ENCODE peak calls at places on chromosomes 4 and X, in five cellular contexts. M is osteoblast; D is BE2C; C is naive thymus-derived CD4-positive, alpha-beta T cell; G is HFF-Myc. L is an unnamed sample.
A peak's percentile ranks its signal among the peaks of the same experiment; 100 is the strongest.

GRCh38 chr4:98620087-98620784 is 38.2 kb downstream of the TSPAN5 start:
- DNase-seq in D (no peak), C (no peak), M (no peak), G (no peak), L (no peak)

GRCh38 chr4:8705161-8706145 is 112.9 kb downstream of the CPZ start:
- DNase-seq in C (no peak), M (peak; percentile 53), D (peak; percentile 90), G (no peak), L (peak; percentile 53)

GRCh38 chrX:46788902-46789301 is 30.0 kb upstream of the SLC9A7 start:
- DNase-seq in D (no peak), M (peak; percentile 47), G (no peak), C (no peak), L (peak; percentile 11)

GRCh38 chrX:1477801-1478458 is 25.2 kb upstream of the ASMTL start:
- DNase-seq in D (no peak), M (no peak), G (no peak), C (no peak), L (no peak)

GRCh38 chr4:100288167-100288566 is 97.9 kb upstream of the DDIT4L start:
- DNase-seq in C (no peak), M (no peak), D (no peak), G (no peak), L (no peak)

GRCh38 chrX:44244008-44244407 is 99.5 kb downstream of the EFHC2 start:
- DNase-seq in G (no peak), C (peak; percentile 41), M (no peak), D (no peak), L (no peak)

GRCh38 chr4:20433101-20433705 is 181.5 kb downstream of the SLIT2 start:
- DNase-seq in G (no peak), M (no peak), D (no peak), C (no peak), L (no peak)

GRCh38 chr4:184153781-184154542 is 63.7 kb downstream of the ENPP6 start:
- DNase-seq in M (no peak), C (no peak), D (no peak), G (no peak), L (no peak)

GRCh38 chrX:9312922-9313867 is 151.7 kb upstream of the TBL1X start:
- DNase-seq in C (peak; percentile 60), G (no peak), M (no peak), D (peak; percentile 45), L (peak; percentile 62)

GRCh38 chr4:42555828-42556227 is 101.1 kb downstream of the ATP8A1 start:
- DNase-seq in C (no peak), M (no peak), G (no peak), D (no peak), L (no peak)

GRCh38 chrX:44974462-44974861 is 101.5 kb downstream of the KDM6A start:
- DNase-seq in G (no peak), M (peak; percentile 89), C (no peak), D (no peak), L (no peak)

GRCh38 chr4:109560687-109561452 is 824 bp downstream of the MCUB start:
- DNase-seq in C (peak; percentile 83), G (no peak), M (peak; percentile 98), D (peak; percentile 14), L (peak; percentile 38)

GRCh38 chr4:17577660-17578481 is 873 bp downstream of the LAP3 start:
- DNase-seq in G (no peak), D (peak; percentile 38), M (peak; percentile 82), C (no peak), L (peak; percentile 39)

GRCh38 chr4:139857021-139857420 is 191.4 kb downstream of the MGST2 start:
- DNase-seq in C (peak; percentile 4), G (no peak), M (no peak), D (peak; percentile 81), L (peak; percentile 89)

GRCh38 chr4:174490356-174490969 is 31.8 kb downstream of the HPGD start:
- DNase-seq in M (no peak), C (no peak), D (no peak), G (peak; percentile 10), L (no peak)

GRCh38 chr4:102616661-102617060 is 115.5 kb downstream of the NFKB1 start:
- DNase-seq in D (peak; percentile 58), G (no peak), M (no peak), C (no peak), L (no peak)

GRCh38 chrX:101642086-101642485 is 17.6 kb downstream of the ARMCX2 start:
- DNase-seq in G (no peak), M (no peak), C (no peak), D (no peak), L (no peak)

GRCh38 chr4:186676531-186677158 is 47.0 kb downstream of the FAT1 start:
- DNase-seq in G (peak; percentile 51), M (no peak), D (no peak), C (no peak), L (no peak)

GRCh38 chr4:189414021-189414420 is 526.7 kb upstream of the FRG1 start:
- DNase-seq in G (no peak), M (no peak), C (no peak), D (no peak), L (no peak)

GRCh38 chrX:48896611-48897011 is 957 bp downstream of the TIMM17B start:
- DNase-seq in D (no peak), M (peak; percentile 83), C (no peak), G (no peak), L (no peak)

GRCh38 chr4:6986067-6986780 is 56.9 kb upstream of the TADA2B start:
- DNase-seq in D (peak; percentile 69), C (no peak), M (peak; percentile 90), G (no peak), L (peak; percentile 45)

GRCh38 chr4:182552948-182553347 is 309.7 kb downstream of the TENM3 start:
- DNase-seq in C (no peak), M (no peak), G (no peak), D (no peak), L (no peak)

GRCh38 chr4:182556576-182556975 is 313.4 kb downstream of the TENM3 start:
- DNase-seq in M (no peak), G (no peak), D (no peak), C (no peak), L (no peak)

GRCh38 chr4:182555997-182556418 is 312.8 kb downstream of the TENM3 start:
- DNase-seq in G (peak; percentile 20), D (peak; percentile 39), M (no peak), C (no peak), L (no peak)

GRCh38 chr4:182549386-182549785 is 306.2 kb downstream of the TENM3 start:
- DNase-seq in M (no peak), G (no peak), D (no peak), C (no peak), L (no peak)

DNA sequence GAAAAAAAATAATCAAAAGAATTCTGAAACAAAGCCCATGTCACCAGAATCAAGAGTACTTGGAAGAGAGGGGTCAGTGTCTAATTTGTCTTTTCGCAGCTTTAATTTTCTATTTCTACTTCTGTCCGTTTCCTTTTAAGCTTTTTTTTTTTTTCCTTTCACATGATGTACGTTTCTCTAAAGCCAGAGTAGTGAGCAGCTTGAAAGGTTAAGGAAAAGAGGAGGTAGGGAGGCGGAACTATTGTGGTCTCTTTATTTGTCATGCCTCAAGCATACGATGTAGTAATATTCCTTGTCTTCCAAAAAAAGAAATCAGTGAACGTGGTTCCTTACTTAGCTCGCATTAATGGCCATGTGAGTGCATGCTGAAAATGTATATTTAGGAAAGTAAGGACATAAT is 311.5 kb downstream of the TENM3 start:
- DNase-seq in G (no peak), M (no peak), C (no peak), D (no peak), L (no peak)
- H3K4me3 ChIP-seq in G (no peak overlapping the region), M (peak overlapping the region; percentile 68), C (no peak overlapping the region), D (no peak overlapping the region), L (no peak overlapping the region)

DNA sequence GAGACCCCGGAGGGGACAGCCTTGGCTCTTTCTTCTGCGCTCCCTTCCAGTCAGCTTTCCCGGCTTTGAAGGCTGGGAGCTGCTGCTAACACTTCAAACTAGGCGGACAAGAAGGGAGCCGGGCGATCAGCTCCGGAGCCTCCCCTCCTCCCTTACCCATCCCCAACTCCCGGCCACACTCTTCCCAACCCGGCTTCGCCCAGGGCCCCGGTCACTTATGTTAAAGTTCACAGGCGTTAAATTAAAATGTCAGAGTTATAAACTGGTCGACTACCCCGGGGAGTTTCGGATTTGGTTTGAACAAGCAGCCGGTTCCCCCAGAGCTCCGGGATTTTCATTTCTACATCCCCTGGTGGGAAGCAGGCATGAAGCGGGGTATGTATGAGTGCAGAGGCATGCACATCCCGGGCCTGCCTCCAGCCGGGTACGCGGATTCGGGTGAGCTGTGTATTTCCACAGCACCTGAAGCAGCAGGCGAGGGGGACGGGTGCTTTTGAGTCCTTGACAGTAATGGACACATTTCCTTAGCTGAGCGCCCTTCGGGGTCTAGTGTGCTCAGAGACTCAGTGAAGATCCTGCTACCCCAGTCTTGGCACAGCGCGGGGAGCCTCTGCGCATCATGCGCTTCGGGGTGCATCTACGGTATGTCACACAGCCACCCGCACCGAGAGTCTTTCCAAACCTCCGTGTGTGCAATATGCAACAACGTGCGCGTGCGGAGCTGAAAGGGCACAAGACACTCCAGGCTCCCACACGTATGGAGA is 883 bp downstream of the UNC5C start:
- DNase-seq in M (peak; percentile 87), G (no peak), C (no peak), D (peak; percentile 42), L (peak; percentile 45)
- H3K4me3 ChIP-seq in M (peak overlapping the region; percentile 91), G (no peak overlapping the region), C (no peak overlapping the region), D (peak overlapping the region; percentile 95), L (peak overlapping the region; percentile 83)

DNA sequence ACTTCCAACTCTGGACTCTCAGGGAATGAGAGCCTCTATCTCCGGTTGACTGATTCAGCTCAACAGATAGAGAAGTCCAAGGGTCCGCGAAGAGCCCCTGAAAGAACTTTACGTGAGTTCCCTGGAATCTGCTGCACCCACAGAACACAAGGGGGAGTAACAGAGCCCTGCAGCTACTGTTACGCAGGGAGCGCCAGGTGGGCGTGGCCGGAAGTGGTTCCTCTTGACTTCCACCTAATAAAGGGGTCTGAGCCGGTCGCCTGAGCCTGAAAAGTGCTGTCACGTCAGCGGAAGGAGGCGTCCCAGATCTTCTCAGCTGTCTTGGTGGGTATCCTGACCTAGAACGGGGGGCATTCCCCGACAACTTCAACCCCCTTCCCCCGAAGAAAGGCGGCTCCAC is at the start of gene MAGEB6:
- DNase-seq in C (no peak), G (no peak), D (peak; percentile 4), M (no peak), L (no peak)
- H3K4me3 ChIP-seq in C (no peak within 1 kb of the TSS), G (no peak within 1 kb of the TSS), D (no peak within 1 kb of the TSS), M (no peak within 1 kb of the TSS), L (no peak within 1 kb of the TSS)

DNA sequence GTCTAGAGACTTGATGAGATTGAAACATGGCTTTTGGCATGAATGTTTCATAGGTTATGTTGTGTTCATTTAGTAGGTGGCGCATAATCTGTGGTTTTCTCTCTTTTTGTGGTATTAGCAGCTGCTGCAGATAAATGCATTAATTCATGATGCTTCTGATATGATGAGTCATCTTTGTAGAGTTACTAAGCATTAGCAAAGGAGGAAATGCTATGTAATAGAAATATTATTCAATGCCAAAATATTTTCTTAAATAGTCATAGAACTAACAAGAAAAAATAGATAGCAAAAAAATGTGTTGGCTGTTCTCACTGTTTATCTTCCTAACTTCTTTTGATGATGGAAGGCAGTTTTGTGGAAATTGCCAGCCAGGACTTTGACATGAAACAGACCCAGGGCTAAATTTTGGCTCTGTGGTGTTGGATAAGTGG is 3.6 kb downstream of the ZXDB start:
- DNase-seq in M (peak; percentile 58), C (no peak), D (no peak), G (peak; percentile 22), L (no peak)
- H3K4me3 ChIP-seq in M (peak overlapping the region; percentile 34), C (no peak overlapping the region), D (peak overlapping the region; percentile 56), G (peak overlapping the region; percentile 24), L (no peak overlapping the region)